ENCODE peak calls at places on chromosomes 11 and 22, in four cellular contexts. One of them, this sample, is unnamed.

GRCh38 chr11:134837166-134837886 is 425.3 kb upstream of the B3GAT1 start:
- DNase-seq in activated CD8-positive, alpha-beta memory T cell treated with anti-CD3 and anti-CD28 coated beads for 1 hour: no peak
- DNase-seq in fibroblast of pulmonary artery: no peak
- DNase-seq in A549: no peak
- DNase-seq in this sample: no peak

GRCh38 chr11:117172678-117173421 is 5.7 kb upstream of the SIDT2 start:
- DNase-seq in activated CD8-positive, alpha-beta memory T cell treated with anti-CD3 and anti-CD28 coated beads for 1 hour: no peak
- DNase-seq in fibroblast of pulmonary artery: peak
- DNase-seq in A549: no peak
- DNase-seq in this sample: no peak

GRCh38 chr11:109422755-109423113 is 744 bp downstream of the C11orf87 start:
- DNase-seq in activated CD8-positive, alpha-beta memory T cell treated with anti-CD3 and anti-CD28 coated beads for 1 hour: no peak
- DNase-seq in fibroblast of pulmonary artery: peak
- DNase-seq in A549: no peak
- DNase-seq in this sample: no peak

GRCh38 chr11:5421811-5422210 is at the start of gene OR51Q1:
- DNase-seq in activated CD8-positive, alpha-beta memory T cell treated with anti-CD3 and anti-CD28 coated beads for 1 hour: no peak
- DNase-seq in fibroblast of pulmonary artery: no peak
- DNase-seq in A549: no peak
- DNase-seq in this sample: no peak

GRCh38 chr11:111361874-111362273 is 17.2 kb downstream of the POU2AF1 start:
- DNase-seq in activated CD8-positive, alpha-beta memory T cell treated with anti-CD3 and anti-CD28 coated beads for 1 hour: no peak
- DNase-seq in fibroblast of pulmonary artery: no peak
- DNase-seq in A549: no peak
- DNase-seq in this sample: no peak

GRCh38 chr11:100639140-100639539 is 47.9 kb upstream of the ARHGAP42 start:
- DNase-seq in activated CD8-positive, alpha-beta memory T cell treated with anti-CD3 and anti-CD28 coated beads for 1 hour: no peak
- DNase-seq in fibroblast of pulmonary artery: peak
- DNase-seq in A549: peak
- DNase-seq in this sample: no peak

GRCh38 chr11:65592840-65593517 is 2.6 kb downstream of the KCNK7 start:
- DNase-seq in activated CD8-positive, alpha-beta memory T cell treated with anti-CD3 and anti-CD28 coated beads for 1 hour: no peak
- DNase-seq in fibroblast of pulmonary artery: no peak
- DNase-seq in A549: no peak
- DNase-seq in this sample: no peak

GRCh38 chr22:32701021-32701420 is 100.5 kb upstream of the TIMP3 start:
- DNase-seq in activated CD8-positive, alpha-beta memory T cell treated with anti-CD3 and anti-CD28 coated beads for 1 hour: no peak
- DNase-seq in fibroblast of pulmonary artery: no peak
- DNase-seq in A549: no peak
- DNase-seq in this sample: no peak

GRCh38 chr22:50508897-50509296 is 873 bp downstream of the NCAPH2 start:
- DNase-seq in activated CD8-positive, alpha-beta memory T cell treated with anti-CD3 and anti-CD28 coated beads for 1 hour: no peak
- DNase-seq in fibroblast of pulmonary artery: no peak
- DNase-seq in A549: no peak
- DNase-seq in this sample: no peak

GRCh38 chr11:94740083-94740974 is 27.8 kb upstream of the AMOTL1 start:
- DNase-seq in activated CD8-positive, alpha-beta memory T cell treated with anti-CD3 and anti-CD28 coated beads for 1 hour: no peak
- DNase-seq in fibroblast of pulmonary artery: peak
- DNase-seq in A549: no peak
- DNase-seq in this sample: no peak

GRCh38 chr22:24002849-24003248 is 2.4 kb downstream of the GSTT4 start:
- DNase-seq in activated CD8-positive, alpha-beta memory T cell treated with anti-CD3 and anti-CD28 coated beads for 1 hour: no peak
- DNase-seq in fibroblast of pulmonary artery: no peak
- DNase-seq in A549: peak
- DNase-seq in this sample: no peak

GRCh38 chr22:18113680-18114394 is 3.2 kb downstream of the TUBA8 start:
- DNase-seq in activated CD8-positive, alpha-beta memory T cell treated with anti-CD3 and anti-CD28 coated beads for 1 hour: no peak
- DNase-seq in fibroblast of pulmonary artery: no peak
- DNase-seq in A549: no peak
- DNase-seq in this sample: no peak

GRCh38 chr11:62959077-62959980 is 25.4 kb downstream of the SLC22A6 start:
- DNase-seq in activated CD8-positive, alpha-beta memory T cell treated with anti-CD3 and anti-CD28 coated beads for 1 hour: no peak
- DNase-seq in fibroblast of pulmonary artery: no peak
- DNase-seq in A549: no peak
- DNase-seq in this sample: no peak

GRCh38 chr22:26828311-26828710 is 170.9 kb downstream of the MIAT start:
- DNase-seq in activated CD8-positive, alpha-beta memory T cell treated with anti-CD3 and anti-CD28 coated beads for 1 hour: no peak
- DNase-seq in fibroblast of pulmonary artery: no peak
- DNase-seq in A549: no peak
- DNase-seq in this sample: no peak

This sample was measured in cortex of kidney.